ENCODE peak calls at places on chromosome 15, in six cellular contexts. N, U, Y, V, A and L are unnamed samples.

GRCh38 chr15:65087411-65087810 is 10.9 kb downstream of the KBTBD13 start:
- DNase-seq in N (no peak), U (no peak), Y (no peak), V (no peak), A (no peak), L (no peak)

GRCh38 chr15:99021669-99022068 is 14.1 kb upstream of the PGPEP1L start:
- DNase-seq in N (no peak), U (no peak), Y (no peak), V (no peak), A (no peak), L (no peak)

GRCh38 chr15:93235926-93236781 is 147.1 kb upstream of the RGMA start:
- DNase-seq in N (peak), U (no peak), Y (peak), V (no peak), A (no peak), L (no peak)

GRCh38 chr15:70195808-70196304 is 98.1 kb upstream of the TLE3 start:
- DNase-seq in N (peak), U (peak), Y (peak), V (no peak), A (no peak), L (peak)

GRCh38 chr15:70501121-70501727 is 262.1 kb downstream of the UACA start:
- DNase-seq in N (no peak), U (no peak), Y (no peak), V (no peak), A (peak), L (no peak)

GRCh38 chr15:38038659-38039442 is 104.4 kb downstream of the TMCO5A start:
- DNase-seq in N (no peak), U (peak), Y (no peak), V (peak), A (no peak), L (no peak)

GRCh38 chr15:53225786-53226185 is 435.6 kb upstream of the ONECUT1 start:
- DNase-seq in N (no peak), U (no peak), Y (no peak), V (no peak), A (no peak), L (no peak)

GRCh38 chr15:47813985-47814384 is 96.7 kb downstream of the SEMA6D start:
- DNase-seq in N (no peak), U (no peak), Y (no peak), V (no peak), A (no peak), L (no peak)

GRCh38 chr15:73631915-73632669 is 1.1 kb downstream of the NPTN start:
- DNase-seq in N (no peak), U (peak), Y (peak), V (no peak), A (no peak), L (no peak)

GRCh38 chr15:70336425-70337009 is 238.8 kb upstream of the TLE3 start:
- DNase-seq in N (no peak), U (no peak), Y (no peak), V (no peak), A (no peak), L (no peak)

GRCh38 chr15:96011109-96011608 is 319.3 kb upstream of the NR2F2 start:
- DNase-seq in N (no peak), U (no peak), Y (no peak), V (no peak), A (no peak), L (no peak)
- TF ChIP-seq CTCF in N (no peak), U (no peak), Y (no peak), V (no peak), A (no peak), L (no peak)

DNA sequence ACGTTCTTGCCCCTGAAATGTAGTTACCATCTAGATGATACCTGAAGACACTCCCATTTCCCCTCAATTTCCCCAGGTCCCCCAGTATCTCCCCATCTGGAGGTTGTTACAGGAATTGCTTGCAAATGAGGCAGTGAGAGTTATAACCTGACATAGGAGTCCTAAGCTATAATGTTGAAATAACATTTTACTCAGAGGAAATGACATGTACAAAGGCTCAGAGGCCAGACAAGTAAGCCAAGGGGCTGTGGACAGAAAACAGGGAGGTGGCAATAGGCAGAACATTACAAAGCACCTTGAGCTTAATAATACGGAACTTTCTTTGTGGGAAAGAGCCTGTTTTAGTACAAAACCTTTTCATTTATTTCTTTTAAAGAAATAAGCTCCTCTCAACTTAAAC is 171.9 kb downstream of the FRMD5 start:
- DNase-seq in N (no peak), U (no peak), Y (no peak), V (no peak), A (no peak), L (no peak)
- TF ChIP-seq CTCF in N (no peak), U (no peak), Y (no peak), V (peak), A (no peak), L (no peak)

DNA sequence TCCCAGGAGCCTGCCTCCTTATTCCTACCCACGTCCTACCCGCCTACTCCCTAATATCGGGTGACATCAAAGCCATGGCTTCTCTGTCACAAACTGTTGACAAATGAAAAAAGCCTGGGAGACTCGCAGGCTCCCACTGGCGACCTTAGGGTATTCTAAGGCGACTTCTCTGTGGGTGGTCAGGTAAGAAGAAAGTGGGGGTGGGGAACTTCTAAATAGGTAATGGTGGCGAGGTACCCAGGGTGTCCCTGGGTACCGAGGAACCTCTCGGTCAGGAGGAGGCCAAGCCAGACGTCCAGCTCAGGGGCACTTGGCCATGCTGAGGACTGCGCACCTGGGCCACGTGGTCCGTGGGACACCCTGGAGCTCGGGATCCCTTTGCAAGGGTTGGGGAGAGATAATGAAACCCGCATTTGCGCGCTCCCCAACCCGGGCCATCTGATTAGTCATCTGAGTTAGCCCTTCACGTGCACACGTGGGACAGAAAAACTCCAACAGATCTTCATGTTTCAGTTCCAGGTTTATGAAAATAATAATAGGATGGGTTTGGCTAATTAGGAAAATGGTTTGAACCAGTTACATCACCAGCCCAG is 78.2 kb downstream of the NR2F2 start:
- DNase-seq in N (no peak), U (no peak), Y (no peak), V (no peak), A (no peak), L (no peak)
- TF ChIP-seq CTCF in N (no peak), U (no peak), Y (no peak), V (no peak), A (no peak), L (no peak)

DNA sequence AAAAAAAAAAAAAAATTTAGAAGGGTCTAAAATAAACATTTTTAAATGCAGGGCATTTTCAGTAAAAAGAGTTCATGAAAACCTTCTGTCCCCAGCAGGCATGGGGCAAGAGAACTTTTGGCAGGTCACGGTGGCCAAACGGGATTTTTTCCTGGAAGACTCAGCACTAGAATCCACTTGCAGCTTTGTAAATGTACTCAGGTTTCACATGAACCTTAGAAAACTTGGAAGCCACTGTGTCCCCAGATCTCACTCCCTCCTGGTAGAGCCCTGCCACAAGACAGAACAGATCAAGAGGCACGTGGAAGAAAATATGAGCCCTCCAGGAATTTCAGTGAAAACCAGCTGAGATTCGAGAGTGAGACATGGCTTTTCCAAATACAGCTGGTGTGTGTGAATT is 2.1 kb upstream of the GNB5 start:
- DNase-seq in N (no peak), U (no peak), Y (no peak), V (no peak), A (no peak), L (no peak)
- TF ChIP-seq CTCF in N (no peak), U (no peak), Y (no peak), V (no peak), A (no peak), L (no peak)

DNA sequence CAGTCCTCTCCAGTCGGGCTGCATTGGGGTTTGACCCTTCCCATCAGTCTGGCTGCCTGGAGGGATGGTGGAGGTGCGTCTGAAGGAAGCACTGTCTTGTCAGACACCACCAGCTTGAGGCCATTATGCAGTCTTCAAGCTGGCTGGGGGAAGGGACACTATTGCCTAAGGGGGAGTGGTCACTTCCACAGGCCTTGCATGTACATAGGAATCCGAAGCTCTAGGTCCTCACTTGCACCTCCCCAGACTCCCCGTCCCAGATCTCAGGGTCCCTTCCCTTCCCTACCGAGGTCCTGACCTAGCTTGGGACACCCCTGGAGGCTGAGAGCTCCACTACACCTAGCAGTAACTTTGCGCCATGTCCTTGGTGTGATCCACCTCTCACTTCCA is 48.6 kb upstream of the KLF13 start:
- DNase-seq in N (no peak), U (no peak), Y (no peak), V (no peak), A (peak), L (no peak)
- TF ChIP-seq CTCF in N (no peak), U (no peak), Y (no peak), V (no peak), A (no peak), L (no peak)

DNA sequence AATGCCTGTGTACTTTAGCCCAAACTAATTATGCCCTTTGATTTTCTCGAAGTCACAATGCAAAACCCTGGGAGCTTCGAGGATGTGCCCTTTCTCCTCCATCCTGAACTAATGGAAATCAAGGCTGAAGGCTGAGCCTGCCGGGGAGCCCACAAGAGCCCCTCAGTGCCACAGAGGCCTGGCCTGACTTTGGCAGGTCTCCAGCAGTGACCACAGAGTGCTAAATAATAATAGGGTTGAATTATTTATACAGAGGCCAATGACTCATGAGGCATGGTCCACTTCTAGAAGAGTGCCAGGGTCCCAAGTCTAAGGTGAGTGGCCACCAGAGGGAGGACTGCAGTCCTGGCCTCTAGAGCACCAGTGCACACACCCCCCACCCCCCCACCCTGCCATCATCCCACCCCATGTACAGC is 19.1 kb upstream of the GLCE start:
- DNase-seq in N (no peak), U (peak), Y (peak), V (no peak), A (no peak), L (no peak)
- TF ChIP-seq CTCF in N (no peak), U (no peak), Y (no peak), V (peak), A (no peak), L (no peak)

GRCh38 chr15:92226020-92226612 is 167.6 kb upstream of the ST8SIA2 start:
- DNase-seq in N (no peak), U (no peak), Y (peak), V (no peak), A (no peak), L (no peak)
- TF ChIP-seq CTCF in N (peak), U (peak), Y (peak), V (peak), A (no peak), L (peak)

GRCh38 chr15:49831206-49831965 is 210.5 kb downstream of the DTWD1 start:
- DNase-seq in N (no peak), U (peak), Y (peak), V (peak), A (no peak), L (peak)

GRCh38 chr15:49830411-49830810 is 209.6 kb downstream of the DTWD1 start:
- DNase-seq in N (no peak), U (no peak), Y (no peak), V (no peak), A (no peak), L (no peak)

GRCh38 chr15:49827311-49827710 is 206.5 kb downstream of the DTWD1 start:
- DNase-seq in N (no peak), U (no peak), Y (no peak), V (no peak), A (no peak), L (no peak)

GRCh38 chr15:49826640-49827281 is 205.9 kb downstream of the DTWD1 start:
- DNase-seq in N (no peak), U (no peak), Y (no peak), V (no peak), A (no peak), L (no peak)

GRCh38 chr15:49832421-49832980 is 211.7 kb downstream of the DTWD1 start:
- DNase-seq in N (no peak), U (no peak), Y (peak), V (no peak), A (no peak), L (no peak)
- TF ChIP-seq CTCF in N (no peak), U (peak), Y (peak), V (peak), A (no peak), L (peak)

GRCh38 chr15:44532689-44533088 is 4.3 kb upstream of the EIF3J start:
- DNase-seq in N (no peak), U (no peak), Y (peak), V (no peak), A (no peak), L (no peak)
- TF ChIP-seq CTCF in N (no peak), U (no peak), Y (no peak), V (peak), A (no peak), L (no peak)

GRCh38 chr15:96144734-96145133 is 185.8 kb upstream of the NR2F2 start:
- DNase-seq in N (no peak), U (no peak), Y (no peak), V (no peak), A (no peak), L (no peak)

GRCh38 chr15:96146711-96147110 is 183.8 kb upstream of the NR2F2 start:
- DNase-seq in N (no peak), U (no peak), Y (no peak), V (no peak), A (no peak), L (no peak)

GRCh38 chr15:96150277-96150676 is 180.2 kb upstream of the NR2F2 start:
- DNase-seq in N (no peak), U (no peak), Y (no peak), V (no peak), A (no peak), L (no peak)

GRCh38 chr15:96142498-96142897 is 188.0 kb upstream of the NR2F2 start:
- DNase-seq in N (no peak), U (no peak), Y (no peak), V (no peak), A (no peak), L (no peak)

DNA sequence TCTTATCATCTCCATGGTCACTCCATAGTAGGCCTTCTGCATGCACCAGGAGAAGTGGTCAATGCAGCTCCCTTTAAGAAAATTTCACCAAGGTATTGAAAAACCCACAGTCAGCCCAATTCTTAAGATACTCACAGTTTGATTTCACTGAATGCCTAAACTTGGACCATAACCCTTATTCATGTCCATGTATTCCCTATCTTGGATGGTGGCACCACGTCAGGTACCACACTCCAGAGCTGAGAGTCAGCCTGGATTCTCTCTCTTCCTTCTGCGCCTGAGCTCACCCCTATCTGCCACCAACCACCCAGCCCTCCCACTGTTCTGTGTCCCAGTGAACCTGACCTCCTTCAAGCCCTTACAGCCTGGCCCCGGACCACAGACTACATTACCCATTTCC is 183.2 kb upstream of the NR2F2 start:
- DNase-seq in N (no peak), U (no peak), Y (no peak), V (no peak), A (no peak), L (no peak)
- TF ChIP-seq CTCF in N (no peak), U (no peak), Y (no peak), V (no peak), A (no peak), L (no peak)